ENCODE peak calls at places on chromosomes 3 and 15, in four cellular contexts. G is GM23338, R is aorta, W is GM23248. Q is an unnamed sample. For H3K4me1, the result is how much of the 10 kb centered on the place peaks cover.

GRCh38 chr3:14784087-14784596 is 34.6 kb upstream of the FGD5 start:
- DNase-seq in G (peak), R (peak), W (no peak), Q (no peak)

GRCh38 chr3:18740631-18741583 is 315.8 kb upstream of the SATB1 start:
- DNase-seq in G (no peak), R (no peak), W (no peak), Q (no peak)

GRCh38 chr3:174700736-174701135 is 158.4 kb upstream of the NAALADL2 start:
- DNase-seq in W (no peak), R (no peak), G (peak), Q (no peak)

GRCh38 chr3:44865272-44866005 is 3.7 kb downstream of the TMEM42 start:
- DNase-seq in G (no peak), W (no peak), R (no peak), Q (no peak)

GRCh38 chr15:50166216-50166615 is 15.8 kb upstream of the SLC27A2 start:
- DNase-seq in G (no peak), R (no peak), W (peak), Q (peak)

GRCh38 chr3:7744850-7745249 is 756.8 kb upstream of the LMCD1 start:
- DNase-seq in G (no peak), R (no peak), W (no peak), Q (no peak)

GRCh38 chr15:78810377-78811123 is 714 bp downstream of the ADAMTS7 start:
- DNase-seq in R (peak), W (peak), G (peak), Q (peak)

GRCh38 chr3:72338942-72339749 is 509.1 kb downstream of the SHQ1 start:
- DNase-seq in G (no peak), R (peak), W (peak), Q (peak)

GRCh38 chr3:56914646-56915045 is 112.9 kb upstream of the ARHGEF3 start:
- DNase-seq in G (no peak), R (no peak), W (no peak), Q (no peak)

GRCh38 chr15:42084465-42085235 is 9.7 kb downstream of the PLA2G4D start:
- DNase-seq in R (peak), G (peak), W (peak), Q (peak)

GRCh38 chr3:172210355-172210754 is 171.0 kb downstream of the FNDC3B start:
- DNase-seq in W (peak), G (no peak), R (no peak), Q (no peak)

GRCh38 chr3:32961189-32961715 is 9.8 kb downstream of the CCR4 start:
- DNase-seq in G (no peak), R (no peak), W (no peak), Q (no peak)

GRCh38 chr15:39459538-39459937 is 121.3 kb upstream of the THBS1 start:
- DNase-seq in W (peak), R (no peak), G (no peak), Q (no peak)

GRCh38 chr3:149245738-149246451 is 24.3 kb upstream of the CP start:
- DNase-seq in G (no peak), W (peak), R (no peak), Q (no peak)

GRCh38 chr3:188271226-188271894 is 117.4 kb downstream of the LPP start:
- DNase-seq in G (no peak), R (no peak), W (no peak), Q (no peak)
- H3K4me1 ChIP-seq in G (under half), R (under half), W (half or more), Q (under half)

GRCh38 chr3:98780343-98780742 is 17.2 kb downstream of the ST3GAL6 start:
- DNase-seq in G (no peak), R (no peak), W (no peak), Q (no peak)

GRCh38 chr3:98784042-98784441 is 20.9 kb downstream of the ST3GAL6 start:
- DNase-seq in G (no peak), W (no peak), R (no peak), Q (no peak)

GRCh38 chr3:98784666-98785600 is 21.8 kb downstream of the ST3GAL6 start:
- DNase-seq in W (peak), G (no peak), R (no peak), Q (peak)

GRCh38 chr3:98779936-98780335 is 16.8 kb downstream of the ST3GAL6 start:
- DNase-seq in R (no peak), G (no peak), W (peak), Q (no peak)

DNA sequence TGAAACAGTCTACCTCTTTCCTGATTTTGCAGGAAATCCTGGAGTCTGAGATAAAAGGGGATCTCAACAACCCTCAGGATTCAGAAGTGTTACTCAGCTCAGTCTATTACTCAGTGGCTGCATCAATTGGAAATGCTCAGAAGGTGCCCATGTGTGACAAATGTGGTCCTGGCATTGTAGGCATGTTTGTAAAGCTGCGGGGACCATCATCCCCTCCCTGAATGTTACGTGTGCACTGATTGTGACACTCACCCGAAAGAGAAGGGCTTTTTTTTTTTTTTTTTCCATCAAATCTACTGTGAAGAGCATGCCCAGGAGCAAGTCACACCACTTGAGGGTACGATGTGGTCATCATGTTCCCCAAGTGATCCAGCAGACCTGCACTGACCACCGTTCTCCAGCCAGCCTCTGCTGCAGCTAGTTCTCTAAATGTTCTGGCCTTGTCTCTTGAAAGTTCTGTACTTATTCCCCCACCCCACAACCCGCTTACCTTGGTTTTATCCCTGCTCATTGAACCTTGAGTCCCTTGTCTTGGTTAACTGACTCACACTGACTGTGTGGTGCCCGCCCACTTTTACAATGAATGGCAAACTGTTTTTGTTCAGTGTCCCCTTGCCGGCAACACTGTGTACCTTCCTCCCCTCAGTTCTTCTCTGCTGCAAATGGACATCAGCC is 19.8 kb downstream of the ST3GAL6 start:
- DNase-seq in G (no peak), R (no peak), W (no peak), Q (no peak)
- H3K4me1 ChIP-seq in G (under half), R (under half), W (half or more), Q (under half)

GRCh38 chr15:49040151-49040550 is 6.1 kb downstream of the SECISBP2L start:
- DNase-seq in W (no peak), R (no peak), G (no peak), Q (no peak)
- H3K4me1 ChIP-seq in W (half or more), R (under half), G (under half), Q (under half)

GRCh38 chr15:48898083-48898482 is 20.1 kb downstream of the EID1 start:
- DNase-seq in W (no peak), G (no peak), R (no peak), Q (no peak)
- H3K4me1 ChIP-seq in W (under half), G (under half), R (under half), Q (under half)

GRCh38 chr15:58459045-58459444 is 27.3 kb downstream of the LIPC start:
- DNase-seq in G (no peak), W (no peak), R (no peak), Q (no peak)
- H3K4me1 ChIP-seq in G (under half), W (under half), R (under half), Q (half or more)

GRCh38 chr3:17554078-17554477 is 188.4 kb downstream of the TBC1D5 start:
- DNase-seq in G (no peak), W (no peak), R (no peak), Q (no peak)
- H3K4me1 ChIP-seq in G (under half), W (under half), R (under half), Q (under half)

GRCh38 chr3:143298886-143299535 is 179.4 kb downstream of the CHST2 start:
- DNase-seq in W (no peak), R (no peak), G (no peak), Q (no peak)
- H3K4me1 ChIP-seq in W (under half), R (under half), G (under half), Q (under half)

GRCh38 chr3:138114431-138114918 is 933 bp downstream of the DZIP1L start:
- DNase-seq in W (peak), R (no peak), G (peak), Q (no peak)
- H3K4me1 ChIP-seq in W (under half), R (under half), G (under half), Q (under half)

GRCh38 chr3:141380987-141381386 is 12.7 kb downstream of the ZBTB38 start:
- DNase-seq in G (no peak), W (no peak), R (no peak), Q (no peak)

GRCh38 chr3:141378556-141378955 is 10.3 kb downstream of the ZBTB38 start:
- DNase-seq in R (no peak), W (no peak), G (no peak), Q (no peak)

GRCh38 chr3:141377377-141377776 is 9.1 kb downstream of the ZBTB38 start:
- DNase-seq in R (no peak), W (no peak), G (no peak), Q (no peak)

GRCh38 chr3:141380279-141380678 is 12.0 kb downstream of the ZBTB38 start:
- DNase-seq in R (no peak), W (no peak), G (no peak), Q (no peak)

DNA sequence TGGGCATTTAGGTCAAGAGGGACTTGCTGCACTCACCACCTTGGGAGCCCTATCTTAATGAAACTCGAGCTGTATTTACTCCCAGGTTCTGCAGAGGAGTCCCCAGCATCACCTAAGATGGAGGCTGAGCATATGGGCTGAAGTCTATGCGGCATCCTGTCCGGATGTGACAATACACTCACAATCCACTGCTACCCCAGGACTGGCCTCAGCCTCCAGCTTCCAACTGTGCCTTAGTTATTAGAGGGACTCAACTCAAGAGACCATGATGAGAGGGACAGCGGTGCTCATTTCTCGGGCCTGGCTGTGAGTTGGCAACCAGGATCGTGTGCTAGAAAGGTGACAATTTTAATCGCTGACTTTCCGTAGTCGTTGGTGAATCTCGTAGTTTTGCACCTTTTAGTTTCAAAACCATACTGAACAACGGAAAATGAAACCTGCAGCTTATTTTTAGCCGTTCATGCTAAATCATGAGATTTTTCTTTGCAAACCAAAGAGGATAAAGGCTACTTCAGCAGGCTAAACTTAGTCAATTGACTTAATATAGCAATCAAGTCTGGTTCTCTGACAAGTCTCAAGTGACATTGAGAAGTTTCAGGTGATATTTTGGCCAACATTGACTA is 11.1 kb downstream of the ZBTB38 start:
- DNase-seq in R (no peak), G (no peak), W (no peak), Q (no peak)
- H3K4me1 ChIP-seq in R (under half), G (under half), W (under half), Q (under half)